ENCODE peak calls at places on chromosomes 12 and 14, in four cellular contexts. G is NCI-H460, O is NCI-H1105 treated with DMSO at 0.1 percent for 48 hours, H is heart right ventricle. Z is an unnamed sample.

GRCh38 chr14:41606249-41607118 is at the start of gene LRFN5:
- DNase-seq in G (no peak), O (peak), H (peak), Z (peak)

GRCh38 chr14:96207686-96208085 is 3.0 kb downstream of the BDKRB2 start:
- DNase-seq in O (no peak), G (no peak), H (no peak), Z (no peak)

GRCh38 chr12:189622-189962 is 24.4 kb downstream of the SLC6A12 start:
- DNase-seq in H (no peak), O (no peak), G (no peak), Z (no peak)

GRCh38 chr12:3600039-3600720 is 109.2 kb downstream of the PRMT8 start:
- DNase-seq in G (no peak), O (no peak), H (no peak), Z (no peak)

GRCh38 chr12:82625523-82625922 is 61.2 kb upstream of the TMTC2 start:
- DNase-seq in O (peak), G (no peak), H (no peak), Z (no peak)

GRCh38 chr12:116441292-116441691 is 117.9 kb upstream of the MAP1LC3B2 start:
- DNase-seq in G (no peak), O (no peak), H (no peak), Z (no peak)

GRCh38 chr14:52802597-52802996 is 11.2 kb upstream of the GNPNAT1 start:
- DNase-seq in O (no peak), H (no peak), G (peak), Z (no peak)

GRCh38 chr12:49533331-49533730 is 5.5 kb upstream of the KCNH3 start:
- DNase-seq in O (no peak), G (no peak), H (no peak), Z (no peak)